ENCODE peak calls at places on chromosomes 6 and 20, in eight cellular contexts. M, Y, X, O, Q, T, F and S are unnamed samples. For H3K4me1, the result is how much of the 10 kb centered on the place peaks cover.

GRCh38 chr6:25035451-25036435 is 100.0 kb upstream of the RIPOR2 start:
- DNase-seq in M (no peak), Y (no peak), X (peak), O (no peak), Q (no peak), T (no peak), F (no peak), S (peak)

GRCh38 chr6:121093928-121094327 is 240.4 kb downstream of the TBC1D32 start:
- DNase-seq in M (no peak), Y (no peak), X (no peak), O (no peak), Q (peak), T (no peak), F (no peak), S (no peak)

GRCh38 chr20:47749367-47749766 is 35.9 kb downstream of the SULF2 start:
- DNase-seq in M (no peak), Y (no peak), X (no peak), O (no peak), Q (no peak), T (no peak), F (no peak), S (no peak)

GRCh38 chr20:13205848-13206434 is 15.1 kb upstream of the ISM1 start:
- DNase-seq in M (no peak), Y (no peak), X (peak), O (no peak), Q (no peak), T (no peak), F (no peak), S (no peak)

GRCh38 chr6:43803783-43804549 is 34.0 kb downstream of the VEGFA start:
- DNase-seq in M (no peak), Y (no peak), X (peak), O (no peak), Q (peak), T (peak), F (no peak), S (no peak)

GRCh38 chr20:44133424-44133823 is 53.6 kb downstream of the JPH2 start:
- DNase-seq in M (no peak), Y (no peak), X (no peak), O (no peak), Q (no peak), T (no peak), F (no peak), S (peak)

GRCh38 chr20:10448270-10449156 is 13.4 kb downstream of the SLX4IP start:
- DNase-seq in M (no peak), Y (no peak), X (no peak), O (no peak), Q (peak), T (no peak), F (no peak), S (no peak)

GRCh38 chr6:41570270-41570615 is 24.1 kb downstream of the FOXP4 start:
- DNase-seq in M (no peak), Y (no peak), X (no peak), O (no peak), Q (no peak), T (no peak), F (no peak), S (no peak)

GRCh38 chr6:76771076-76771634 is 692.1 kb downstream of the HTR1B start:
- DNase-seq in M (no peak), Y (no peak), X (peak), O (no peak), Q (no peak), T (peak), F (no peak), S (no peak)

GRCh38 chr6:140281236-140281635 is 906.8 kb upstream of the CITED2 start:
- DNase-seq in M (no peak), Y (no peak), X (no peak), O (no peak), Q (peak), T (no peak), F (no peak), S (no peak)

GRCh38 chr6:168597471-168597875 is 156.5 kb downstream of the SMOC2 start:
- DNase-seq in M (no peak), Y (no peak), X (no peak), O (no peak), Q (no peak), T (no peak), F (no peak), S (no peak)

GRCh38 chr6:133610271-133610840 is 278.6 kb upstream of the TCF21 start:
- DNase-seq in M (no peak), Y (no peak), X (no peak), O (no peak), Q (peak), T (no peak), F (no peak), S (no peak)

GRCh38 chr6:107666084-107666981 is 157.8 kb downstream of the SCML4 start:
- DNase-seq in M (peak), Y (no peak), X (peak), O (no peak), Q (peak), T (no peak), F (no peak), S (no peak)

GRCh38 chr6:162344935-162345599 is 382.5 kb downstream of the PRKN start:
- DNase-seq in M (no peak), Y (no peak), X (no peak), O (no peak), Q (no peak), T (no peak), F (no peak), S (no peak)

GRCh38 chr6:56364482-56365313 is 117.3 kb upstream of the COL21A1 start:
- DNase-seq in M (no peak), Y (no peak), X (no peak), O (no peak), Q (peak), T (no peak), F (no peak), S (no peak)

GRCh38 chr6:68200929-68201328 is 434.2 kb upstream of the ADGRB3 start:
- DNase-seq in M (no peak), Y (no peak), X (no peak), O (no peak), Q (no peak), T (no peak), F (no peak), S (no peak)

GRCh38 chr6:209432-210103 is 82.7 kb upstream of the DUSP22 start:
- DNase-seq in M (no peak), Y (no peak), X (no peak), O (no peak), Q (no peak), T (no peak), F (peak), S (peak)

DNA sequence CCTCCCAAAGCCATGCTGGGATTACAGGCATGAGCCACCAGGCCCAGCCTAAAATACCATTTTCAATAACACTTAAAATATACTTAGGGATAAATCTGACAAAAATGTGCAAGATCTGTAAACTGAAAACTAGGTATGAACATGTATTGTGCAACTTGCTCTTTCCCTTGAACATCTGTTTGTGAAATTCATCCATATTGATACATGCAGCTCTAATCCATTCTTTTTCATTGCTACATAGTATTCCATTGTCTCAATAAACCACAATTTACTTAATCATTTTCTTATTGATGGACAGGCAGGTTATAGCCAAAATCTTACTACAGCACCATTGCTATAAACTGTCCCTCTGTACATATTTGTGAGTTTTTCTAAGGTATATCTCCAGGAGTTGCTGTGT is 4.7 kb upstream of the SLC22A16 start:
- DNase-seq in M (no peak), Y (no peak), X (no peak), O (no peak), Q (no peak), T (no peak), F (no peak), S (no peak)
- H3K4me1 ChIP-seq in M (under half), Y (under half), X (under half), O (under half), Q (under half), T (under half), F (under half), S (under half)

GRCh38 chr6:7546832-7547714 is 5.6 kb downstream of the DSP start:
- DNase-seq in M (peak), Y (no peak), X (peak), O (no peak), Q (no peak), T (no peak), F (no peak), S (no peak)
- H3K4me1 ChIP-seq in M (under half), Y (under half), X (under half), O (under half), Q (under half), T (under half), F (under half), S (under half)

GRCh38 chr6:44931385-44931784 is 396.7 kb upstream of the RUNX2 start:
- DNase-seq in M (no peak), Y (no peak), X (no peak), O (no peak), Q (no peak), T (no peak), F (no peak), S (no peak)

GRCh38 chr6:44935693-44936300 is 392.3 kb upstream of the RUNX2 start:
- DNase-seq in M (no peak), Y (no peak), X (no peak), O (no peak), Q (peak), T (no peak), F (no peak), S (no peak)

GRCh38 chr6:44932651-44933091 is 395.5 kb upstream of the RUNX2 start:
- DNase-seq in M (no peak), Y (no peak), X (no peak), O (no peak), Q (no peak), T (no peak), F (peak), S (peak)

DNA sequence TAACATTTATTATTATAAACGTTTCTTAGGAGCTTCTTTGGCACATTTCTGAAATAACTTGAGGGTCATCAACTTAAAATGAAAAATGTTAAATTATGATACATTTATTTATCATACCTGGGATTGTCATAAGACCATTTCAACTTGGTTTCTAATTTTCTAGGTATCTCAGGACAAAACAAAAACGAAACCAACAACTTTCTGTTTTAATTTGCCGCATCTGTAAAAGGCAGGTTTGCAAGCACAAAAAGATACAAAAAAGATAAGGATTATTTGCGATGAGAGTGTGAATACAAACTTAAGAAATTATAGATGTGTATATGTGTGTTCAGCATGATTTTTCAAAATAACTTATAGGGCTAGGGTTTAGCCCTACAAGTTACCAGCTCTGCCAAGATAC is 395.0 kb upstream of the RUNX2 start:
- DNase-seq in M (no peak), Y (no peak), X (no peak), O (no peak), Q (no peak), T (no peak), F (no peak), S (peak)
- H3K4me1 ChIP-seq in M (under half), Y (under half), X (under half), O (under half), Q (under half), T (under half), F (under half), S (under half)

DNA sequence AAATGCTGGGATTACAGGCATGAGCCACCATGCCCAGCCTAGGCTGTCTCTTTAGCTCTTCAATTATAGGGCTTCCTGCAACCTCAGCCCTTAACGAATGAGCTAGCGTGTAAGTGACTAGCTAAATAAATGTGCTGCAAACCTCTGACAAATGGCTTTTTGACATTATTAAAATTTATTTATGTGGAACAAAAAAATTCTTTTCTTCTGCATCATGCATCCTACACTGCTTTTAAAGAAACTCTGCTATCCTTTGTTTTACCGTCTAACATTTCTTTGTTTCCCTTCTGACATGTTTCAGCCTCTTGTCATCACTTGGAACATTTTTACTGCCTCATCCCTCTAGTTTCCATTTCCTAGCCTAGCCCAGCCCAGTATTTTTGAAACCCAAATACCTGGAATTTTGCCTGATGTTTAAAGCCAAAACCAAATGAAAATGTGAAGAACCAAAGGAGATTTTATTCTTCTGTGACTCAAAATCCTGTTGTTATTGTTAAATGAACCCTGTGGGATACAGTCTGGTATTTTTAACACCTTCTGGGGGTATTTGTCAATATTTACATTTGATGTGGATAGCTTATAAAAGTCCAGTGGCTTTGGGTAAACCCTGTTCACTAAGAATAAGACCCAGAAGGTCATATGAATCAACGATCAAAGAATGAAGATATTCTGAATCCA is 9.5 kb downstream of the NT5E start:
- DNase-seq in M (no peak), Y (no peak), X (no peak), O (no peak), Q (peak), T (no peak), F (no peak), S (no peak)
- H3K4me1 ChIP-seq in M (under half), Y (under half), X (half or more), O (under half), Q (under half), T (under half), F (half or more), S (under half)

GRCh38 chr6:148523051-148523450 is 180.4 kb downstream of the SASH1 start:
- DNase-seq in M (no peak), Y (no peak), X (no peak), O (no peak), Q (peak), T (no peak), F (no peak), S (no peak)

GRCh38 chr6:148521586-148521985 is 178.9 kb downstream of the SASH1 start:
- DNase-seq in M (no peak), Y (no peak), X (no peak), O (no peak), Q (peak), T (no peak), F (no peak), S (no peak)

GRCh38 chr6:148520109-148520841 is 177.6 kb downstream of the SASH1 start:
- DNase-seq in M (no peak), Y (no peak), X (no peak), O (no peak), Q (no peak), T (no peak), F (no peak), S (no peak)

GRCh38 chr6:148523551-148523950 is 180.9 kb downstream of the SASH1 start:
- DNase-seq in M (no peak), Y (no peak), X (no peak), O (no peak), Q (peak), T (no peak), F (no peak), S (no peak)

DNA sequence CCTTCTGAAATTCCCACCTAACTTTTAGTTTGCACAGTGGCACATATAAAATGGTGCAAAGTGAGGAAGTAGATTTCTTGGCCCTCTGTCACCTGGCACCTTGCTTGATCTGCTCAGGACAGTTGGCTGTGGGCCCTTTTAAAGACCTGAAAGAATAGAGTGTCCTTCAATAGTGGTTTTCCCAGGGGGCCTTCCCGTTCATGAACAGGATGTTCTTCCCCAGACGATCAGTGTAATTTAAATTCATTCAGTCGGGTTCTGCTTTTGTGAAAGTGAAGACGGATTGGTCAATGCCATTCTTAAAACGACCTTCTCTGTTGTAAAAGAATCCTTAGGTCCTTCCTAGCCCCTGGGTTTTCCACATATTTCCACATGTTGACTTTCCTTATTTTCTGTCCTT is 178.5 kb downstream of the SASH1 start:
- DNase-seq in M (no peak), Y (no peak), X (no peak), O (no peak), Q (no peak), T (no peak), F (no peak), S (no peak)
- H3K4me1 ChIP-seq in M (under half), Y (under half), X (under half), O (under half), Q (under half), T (under half), F (under half), S (under half)

GRCh38 chr6:157760137-157760536 is 62.9 kb upstream of the SNX9 start:
- DNase-seq in M (no peak), Y (no peak), X (no peak), O (no peak), Q (no peak), T (no peak), F (no peak), S (no peak)

GRCh38 chr6:157761926-157762325 is 61.1 kb upstream of the SNX9 start:
- DNase-seq in M (no peak), Y (no peak), X (no peak), O (no peak), Q (no peak), T (no peak), F (no peak), S (no peak)

GRCh38 chr6:157760589-157761330 is 62.3 kb upstream of the SNX9 start:
- DNase-seq in M (no peak), Y (no peak), X (peak), O (no peak), Q (peak), T (no peak), F (peak), S (no peak)

GRCh38 chr6:157762636-157763035 is 60.4 kb upstream of the SNX9 start:
- DNase-seq in M (no peak), Y (no peak), X (no peak), O (no peak), Q (no peak), T (no peak), F (peak), S (no peak)

GRCh38 chr6:157761331-157761921 is 61.6 kb upstream of the SNX9 start:
- DNase-seq in M (no peak), Y (no peak), X (no peak), O (no peak), Q (peak), T (no peak), F (peak), S (peak)
- H3K4me1 ChIP-seq in M (under half), Y (under half), X (half or more), O (under half), Q (under half), T (under half), F (half or more), S (half or more)

GRCh38 chr20:37297066-37297736 is 7.7 kb downstream of the MANBAL start:
- DNase-seq in M (peak), Y (no peak), X (no peak), O (no peak), Q (peak), T (no peak), F (no peak), S (no peak)
- H3K4me1 ChIP-seq in M (under half), Y (under half), X (under half), O (under half), Q (under half), T (under half), F (under half), S (under half)

GRCh38 chr6:36035240-36035639 is 7.6 kb downstream of the MAPK14 start:
- DNase-seq in M (no peak), Y (no peak), X (no peak), O (no peak), Q (peak), T (no peak), F (no peak), S (no peak)

GRCh38 chr6:36033935-36034334 is 6.3 kb downstream of the MAPK14 start:
- DNase-seq in M (no peak), Y (no peak), X (no peak), O (no peak), Q (peak), T (no peak), F (peak), S (no peak)

GRCh38 chr6:36040958-36041357 is 13.3 kb downstream of the MAPK14 start:
- DNase-seq in M (no peak), Y (no peak), X (no peak), O (no peak), Q (no peak), T (no peak), F (no peak), S (no peak)

GRCh38 chr6:36039113-36039512 is 11.5 kb downstream of the MAPK14 start:
- DNase-seq in M (no peak), Y (no peak), X (no peak), O (no peak), Q (no peak), T (no peak), F (no peak), S (no peak)

GRCh38 chr6:36038120-36038876 is 10.7 kb downstream of the MAPK14 start:
- DNase-seq in M (no peak), Y (no peak), X (no peak), O (no peak), Q (no peak), T (no peak), F (no peak), S (no peak)
- H3K4me1 ChIP-seq in M (under half), Y (under half), X (under half), O (under half), Q (under half), T (under half), F (half or more), S (under half)